ENCODE peak calls at places on chromosomes 2 and 18, in ten cellular contexts. One of them, this sample, is unnamed.

GRCh38 chr18:45110577-45111506 is 430.2 kb downstream of the SETBP1 start:
- DNase-seq in kidney epithelial cell: no peak
- DNase-seq in lower lobe of right lung: no peak
- DNase-seq in cardiac fibroblast: peak; percentile 46
- DNase-seq in GM12865: no peak
- DNase-seq in GM23338: no peak
- DNase-seq in body of pancreas: no peak
- DNase-seq in fibroblast of pulmonary artery: peak; percentile 8
- DNase-seq in fibroblast of mammary gland: peak; percentile 81
- DNase-seq in fibroblast of villous mesenchyme: no peak
- DNase-seq in this sample: peak; percentile 11

GRCh38 chr2:236083934-236084333 is 84.3 kb downstream of the GBX2 start:
- DNase-seq in body of pancreas: no peak
- DNase-seq in GM12865: no peak
- DNase-seq in fibroblast of mammary gland: no peak
- DNase-seq in cardiac fibroblast: no peak
- DNase-seq in lower lobe of right lung: no peak
- DNase-seq in fibroblast of pulmonary artery: no peak
- DNase-seq in fibroblast of villous mesenchyme: no peak
- DNase-seq in GM23338: peak; percentile 49
- DNase-seq in kidney epithelial cell: no peak
- DNase-seq in this sample: no peak

GRCh38 chr18:9025104-9025838 is 77.2 kb upstream of the NDUFV2 start:
- DNase-seq in fibroblast of pulmonary artery: no peak
- DNase-seq in fibroblast of villous mesenchyme: no peak
- DNase-seq in cardiac fibroblast: peak; percentile 45
- DNase-seq in fibroblast of mammary gland: peak; percentile 80
- DNase-seq in body of pancreas: no peak
- DNase-seq in GM12865: no peak
- DNase-seq in lower lobe of right lung: no peak
- DNase-seq in kidney epithelial cell: peak; percentile 37
- DNase-seq in GM23338: no peak
- DNase-seq in this sample: peak; percentile 75

GRCh38 chr2:20578895-20579825 is 71.7 kb downstream of the HS1BP3 start:
- DNase-seq in fibroblast of pulmonary artery: peak; percentile 99
- DNase-seq in GM23338: peak; percentile 23
- DNase-seq in kidney epithelial cell: peak; percentile 97
- DNase-seq in lower lobe of right lung: peak; percentile 60
- DNase-seq in GM12865: peak; percentile 92
- DNase-seq in body of pancreas: peak; percentile 50
- DNase-seq in cardiac fibroblast: peak; percentile 99
- DNase-seq in fibroblast of villous mesenchyme: peak; percentile 95
- DNase-seq in fibroblast of mammary gland: peak; percentile 95
- DNase-seq in this sample: peak; percentile 96

GRCh38 chr2:226661789-226662545 is 137.7 kb downstream of the IRS1 start:
- DNase-seq in GM23338: no peak
- DNase-seq in kidney epithelial cell: peak; percentile 95
- DNase-seq in GM12865: no peak
- DNase-seq in fibroblast of pulmonary artery: peak; percentile 98
- DNase-seq in body of pancreas: peak; percentile 21
- DNase-seq in fibroblast of villous mesenchyme: peak; percentile 98
- DNase-seq in fibroblast of mammary gland: peak; percentile 97
- DNase-seq in lower lobe of right lung: no peak
- DNase-seq in cardiac fibroblast: peak; percentile 98
- DNase-seq in this sample: peak; percentile 92

GRCh38 chr2:136375017-136375901 is 257.3 kb upstream of the CXCR4 start:
- DNase-seq in body of pancreas: no peak
- DNase-seq in GM12865: peak; percentile 64
- DNase-seq in kidney epithelial cell: no peak
- DNase-seq in lower lobe of right lung: no peak
- DNase-seq in fibroblast of villous mesenchyme: no peak
- DNase-seq in cardiac fibroblast: no peak
- DNase-seq in fibroblast of mammary gland: no peak
- DNase-seq in GM23338: no peak
- DNase-seq in fibroblast of pulmonary artery: no peak
- DNase-seq in this sample: peak; percentile 79

GRCh38 chr2:233410191-233410760 is 56.0 kb downstream of the DGKD start:
- DNase-seq in lower lobe of right lung: no peak
- DNase-seq in fibroblast of villous mesenchyme: no peak
- DNase-seq in body of pancreas: peak; percentile 32
- DNase-seq in GM23338: no peak
- DNase-seq in cardiac fibroblast: no peak
- DNase-seq in kidney epithelial cell: no peak
- DNase-seq in fibroblast of pulmonary artery: no peak
- DNase-seq in fibroblast of mammary gland: no peak
- DNase-seq in GM12865: no peak
- DNase-seq in this sample: no peak

GRCh38 chr2:25844089-25844488 is 34.2 kb downstream of the ASXL2 start:
- DNase-seq in kidney epithelial cell: no peak
- DNase-seq in GM12865: no peak
- DNase-seq in fibroblast of mammary gland: peak; percentile 64
- DNase-seq in cardiac fibroblast: peak; percentile 56
- DNase-seq in fibroblast of villous mesenchyme: peak; percentile 48
- DNase-seq in fibroblast of pulmonary artery: peak; percentile 49
- DNase-seq in body of pancreas: no peak
- DNase-seq in GM23338: no peak
- DNase-seq in lower lobe of right lung: no peak
- DNase-seq in this sample: peak; percentile 41

GRCh38 chr2:169664978-169665930 is 29.0 kb downstream of the CFAP210 start:
- DNase-seq in cardiac fibroblast: no peak
- DNase-seq in fibroblast of mammary gland: no peak
- DNase-seq in fibroblast of pulmonary artery: peak; percentile 34
- DNase-seq in GM12865: no peak
- DNase-seq in lower lobe of right lung: no peak
- DNase-seq in body of pancreas: no peak
- DNase-seq in fibroblast of villous mesenchyme: no peak
- DNase-seq in kidney epithelial cell: no peak
- DNase-seq in GM23338: no peak
- DNase-seq in this sample: no peak

GRCh38 chr2:141899740-141900139 is 231.1 kb downstream of the LRP1B start:
- DNase-seq in body of pancreas: no peak
- DNase-seq in GM23338: no peak
- DNase-seq in GM12865: no peak
- DNase-seq in kidney epithelial cell: no peak
- DNase-seq in fibroblast of pulmonary artery: no peak
- DNase-seq in cardiac fibroblast: no peak
- DNase-seq in fibroblast of villous mesenchyme: no peak
- DNase-seq in fibroblast of mammary gland: no peak
- DNase-seq in lower lobe of right lung: no peak
- DNase-seq in this sample: no peak

GRCh38 chr2:1855150-1855549 is 110.8 kb upstream of the PXDN start:
- DNase-seq in GM23338: peak; percentile 80
- DNase-seq in lower lobe of right lung: no peak
- DNase-seq in cardiac fibroblast: no peak
- DNase-seq in body of pancreas: no peak
- DNase-seq in fibroblast of mammary gland: no peak
- DNase-seq in GM12865: no peak
- DNase-seq in kidney epithelial cell: no peak
- DNase-seq in fibroblast of pulmonary artery: no peak
- DNase-seq in fibroblast of villous mesenchyme: no peak
- DNase-seq in this sample: no peak

GRCh38 chr2:47656715-47657600 is 126.0 kb upstream of the MSH6 start:
- DNase-seq in fibroblast of mammary gland: no peak
- DNase-seq in cardiac fibroblast: peak; percentile 66
- DNase-seq in body of pancreas: no peak
- DNase-seq in lower lobe of right lung: no peak
- DNase-seq in fibroblast of villous mesenchyme: no peak
- DNase-seq in GM23338: no peak
- DNase-seq in kidney epithelial cell: peak; percentile 65
- DNase-seq in GM12865: peak; percentile 36
- DNase-seq in fibroblast of pulmonary artery: peak; percentile 16
- DNase-seq in this sample: peak; percentile 36

GRCh38 chr2:237129625-237130263 is 44.1 kb downstream of the COPS8 start:
- DNase-seq in fibroblast of mammary gland: no peak
- DNase-seq in fibroblast of villous mesenchyme: no peak
- DNase-seq in fibroblast of pulmonary artery: no peak
- DNase-seq in cardiac fibroblast: no peak
- DNase-seq in kidney epithelial cell: no peak
- DNase-seq in GM23338: no peak
- DNase-seq in lower lobe of right lung: no peak
- DNase-seq in body of pancreas: no peak
- DNase-seq in GM12865: no peak
- DNase-seq in this sample: no peak

GRCh38 chr2:241773511-241774418 is 2.9 kb upstream of the GAL3ST2 start:
- DNase-seq in body of pancreas: peak; percentile 8
- DNase-seq in kidney epithelial cell: no peak
- DNase-seq in fibroblast of villous mesenchyme: no peak
- DNase-seq in cardiac fibroblast: no peak
- DNase-seq in lower lobe of right lung: peak; percentile 50
- DNase-seq in GM23338: no peak
- DNase-seq in GM12865: no peak
- DNase-seq in fibroblast of mammary gland: no peak
- DNase-seq in fibroblast of pulmonary artery: no peak
- DNase-seq in this sample: no peak

GRCh38 chr2:16408331-16409005 is 257.2 kb downstream of the CYRIA start:
- DNase-seq in fibroblast of villous mesenchyme: no peak
- DNase-seq in fibroblast of pulmonary artery: no peak
- DNase-seq in kidney epithelial cell: no peak
- DNase-seq in body of pancreas: no peak
- DNase-seq in fibroblast of mammary gland: no peak
- DNase-seq in GM23338: no peak
- DNase-seq in lower lobe of right lung: no peak
- DNase-seq in cardiac fibroblast: no peak
- DNase-seq in GM12865: no peak
- DNase-seq in this sample: no peak

GRCh38 chr2:189555243-189555642 is 25.3 kb downstream of the SLC40A1 start:
- DNase-seq in GM23338: no peak
- DNase-seq in fibroblast of pulmonary artery: peak; percentile 31
- DNase-seq in fibroblast of mammary gland: no peak
- DNase-seq in fibroblast of villous mesenchyme: peak; percentile 78
- DNase-seq in lower lobe of right lung: no peak
- DNase-seq in kidney epithelial cell: no peak
- DNase-seq in cardiac fibroblast: no peak
- DNase-seq in body of pancreas: no peak
- DNase-seq in GM12865: no peak
- DNase-seq in this sample: peak; percentile 49

GRCh38 chr2:146123256-146123655 is 1603.3 kb upstream of the ZEB2 start:
- DNase-seq in lower lobe of right lung: no peak
- DNase-seq in fibroblast of mammary gland: no peak
- DNase-seq in fibroblast of villous mesenchyme: no peak
- DNase-seq in cardiac fibroblast: no peak
- DNase-seq in kidney epithelial cell: no peak
- DNase-seq in fibroblast of pulmonary artery: no peak
- DNase-seq in GM23338: no peak
- DNase-seq in body of pancreas: no peak
- DNase-seq in GM12865: no peak
- DNase-seq in this sample: peak; percentile 32

GRCh38 chr2:96548558-96549465 is 12.3 kb downstream of the ARID5A start:
- DNase-seq in GM23338: no peak
- DNase-seq in kidney epithelial cell: no peak
- DNase-seq in cardiac fibroblast: no peak
- DNase-seq in fibroblast of pulmonary artery: no peak
- DNase-seq in fibroblast of mammary gland: no peak
- DNase-seq in body of pancreas: no peak
- DNase-seq in GM12865: no peak
- DNase-seq in fibroblast of villous mesenchyme: no peak
- DNase-seq in lower lobe of right lung: no peak
- DNase-seq in this sample: no peak

DNA sequence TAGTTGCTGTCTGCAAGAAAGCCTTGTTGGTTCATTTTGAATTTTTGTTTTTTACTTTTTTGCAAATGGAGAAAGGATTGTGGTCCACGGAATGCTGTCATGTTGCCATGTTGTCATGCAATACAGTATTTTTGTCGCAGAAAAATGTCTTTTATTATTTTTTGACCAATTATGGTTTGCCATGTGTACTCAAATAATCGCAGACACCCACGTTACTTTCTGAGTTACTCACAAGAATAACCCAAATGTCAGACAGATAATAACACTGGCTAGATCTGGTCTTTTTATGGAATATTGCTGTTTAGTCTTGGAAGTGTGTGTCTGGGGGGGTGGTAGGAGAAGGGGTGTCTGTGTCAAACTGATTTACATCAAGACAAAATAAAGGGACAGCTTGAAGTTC is 188.9 kb downstream of the LTBP1 start:
- DNase-seq in kidney epithelial cell: no peak
- DNase-seq in lower lobe of right lung: no peak
- DNase-seq in cardiac fibroblast: peak; percentile 61
- DNase-seq in fibroblast of pulmonary artery: peak; percentile 68
- DNase-seq in GM12865: no peak
- DNase-seq in fibroblast of villous mesenchyme: peak; percentile 61
- DNase-seq in fibroblast of mammary gland: peak; percentile 50
- DNase-seq in body of pancreas: no peak
- DNase-seq in GM23338: no peak
- DNase-seq in this sample: peak; percentile 10
- H3K4me3 ChIP-seq in kidney epithelial cell: no peak overlapping the region
- H3K4me3 ChIP-seq in lower lobe of right lung: peak overlapping the region; percentile 33
- H3K4me3 ChIP-seq in cardiac fibroblast: peak overlapping the region; percentile 82
- H3K4me3 ChIP-seq in fibroblast of pulmonary artery: peak overlapping the region; percentile 84
- H3K4me3 ChIP-seq in GM12865: no peak overlapping the region
- H3K4me3 ChIP-seq in fibroblast of villous mesenchyme: peak overlapping the region; percentile 67
- H3K4me3 ChIP-seq in fibroblast of mammary gland: peak overlapping the region; percentile 90
- H3K4me3 ChIP-seq in body of pancreas: no peak overlapping the region
- H3K4me3 ChIP-seq in GM23338: no peak overlapping the region
- H3K4me3 ChIP-seq in this sample: no peak overlapping the region

GRCh38 chr2:74267068-74267467 is 68.7 kb downstream of the MTHFD2 start:
- DNase-seq in fibroblast of villous mesenchyme: no peak
- DNase-seq in GM23338: peak; percentile 60
- DNase-seq in lower lobe of right lung: no peak
- DNase-seq in fibroblast of pulmonary artery: no peak
- DNase-seq in kidney epithelial cell: no peak
- DNase-seq in cardiac fibroblast: no peak
- DNase-seq in body of pancreas: no peak
- DNase-seq in GM12865: peak; percentile 66
- DNase-seq in fibroblast of mammary gland: no peak
- DNase-seq in this sample: peak; percentile 49
- TF ChIP-seq CTCF in fibroblast of villous mesenchyme: no peak
- TF ChIP-seq CTCF in GM23338: peak; percentile 66
- TF ChIP-seq CTCF in lower lobe of right lung: peak; percentile 50
- TF ChIP-seq CTCF in fibroblast of pulmonary artery: no peak
- TF ChIP-seq CTCF in kidney epithelial cell: peak; percentile 45
- TF ChIP-seq CTCF in cardiac fibroblast: no peak
- TF ChIP-seq CTCF in body of pancreas: no peak
- TF ChIP-seq CTCF in GM12865: peak; percentile 58
- TF ChIP-seq CTCF in fibroblast of mammary gland: no peak
- TF ChIP-seq CTCF in this sample: peak; percentile 37

GRCh38 chr2:88614497-88615157 is 12.6 kb downstream of the EIF2AK3 start:
- DNase-seq in fibroblast of pulmonary artery: no peak
- DNase-seq in fibroblast of mammary gland: no peak
- DNase-seq in lower lobe of right lung: no peak
- DNase-seq in kidney epithelial cell: no peak
- DNase-seq in fibroblast of villous mesenchyme: no peak
- DNase-seq in GM12865: peak; percentile 89
- DNase-seq in cardiac fibroblast: no peak
- DNase-seq in GM23338: no peak
- DNase-seq in body of pancreas: no peak
- DNase-seq in this sample: no peak
- H3K4me3 ChIP-seq in fibroblast of pulmonary artery: no peak overlapping the region
- H3K4me3 ChIP-seq in fibroblast of mammary gland: no peak overlapping the region
- H3K4me3 ChIP-seq in lower lobe of right lung: no peak overlapping the region
- H3K4me3 ChIP-seq in kidney epithelial cell: no peak overlapping the region
- H3K4me3 ChIP-seq in fibroblast of villous mesenchyme: no peak overlapping the region
- H3K4me3 ChIP-seq in GM12865: peak overlapping the region; percentile 33
- H3K4me3 ChIP-seq in cardiac fibroblast: no peak overlapping the region
- H3K4me3 ChIP-seq in GM23338: no peak overlapping the region
- H3K4me3 ChIP-seq in body of pancreas: no peak overlapping the region
- H3K4me3 ChIP-seq in this sample: no peak overlapping the region

DNA sequence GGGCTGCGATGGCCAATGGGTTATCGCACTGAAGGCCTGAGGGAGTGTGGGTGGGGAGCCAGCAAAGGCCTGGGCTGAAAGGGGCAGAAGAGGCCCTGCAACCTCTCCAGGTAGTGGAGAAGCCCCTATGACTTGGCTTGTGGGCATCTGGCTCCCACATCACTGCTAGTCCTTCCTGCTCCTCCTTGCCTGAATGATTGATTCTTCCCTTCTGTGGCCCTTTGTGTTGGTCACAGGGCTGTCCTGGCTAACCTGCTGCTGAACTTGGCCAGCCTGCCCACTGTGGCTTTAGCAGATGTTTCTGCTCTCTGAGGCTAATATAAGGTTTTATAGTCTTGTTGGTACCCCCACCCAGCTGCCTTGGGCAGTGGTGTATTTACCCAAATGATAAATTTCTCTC is 136.2 kb upstream of the ALPP start:
- DNase-seq in GM12865: no peak
- DNase-seq in GM23338: no peak
- DNase-seq in kidney epithelial cell: no peak
- DNase-seq in lower lobe of right lung: no peak
- DNase-seq in fibroblast of pulmonary artery: no peak
- DNase-seq in body of pancreas: no peak
- DNase-seq in cardiac fibroblast: no peak
- DNase-seq in fibroblast of villous mesenchyme: no peak
- DNase-seq in fibroblast of mammary gland: no peak
- DNase-seq in this sample: no peak
- TF ChIP-seq CTCF in GM12865: no peak
- TF ChIP-seq CTCF in GM23338: no peak
- TF ChIP-seq CTCF in kidney epithelial cell: no peak
- TF ChIP-seq CTCF in lower lobe of right lung: no peak
- TF ChIP-seq CTCF in fibroblast of pulmonary artery: no peak
- TF ChIP-seq CTCF in body of pancreas: no peak
- TF ChIP-seq CTCF in cardiac fibroblast: no peak
- TF ChIP-seq CTCF in fibroblast of villous mesenchyme: no peak
- TF ChIP-seq CTCF in fibroblast of mammary gland: no peak
- TF ChIP-seq CTCF in this sample: no peak

This sample was measured in bronchial epithelial cell.